ENCODE peak calls at places on chromosomes 12 and 14, in five cellular contexts. U, J, O, I and A are unnamed samples.

GRCh38 chr14:50334211-50334610 is 22.1 kb downstream of the DMAC2L start:
- DNase-seq in U (no peak), J (no peak), O (no peak), I (no peak), A (no peak)

GRCh38 chr12:28191690-28192089 is 1.4 kb downstream of the CCDC91 start:
- DNase-seq in U (no peak), J (no peak), O (no peak), I (no peak), A (no peak)

GRCh38 chr14:70856851-70857498 is 47.7 kb upstream of the MAP3K9 start:
- DNase-seq in U (no peak), J (peak; percentile 22), O (no peak), I (no peak), A (no peak)

GRCh38 chr14:90675399-90675798 is 140.8 kb downstream of the TTC7B start:
- DNase-seq in U (no peak), J (no peak), O (no peak), I (no peak), A (no peak)

GRCh38 chr14:106166232-106166631 is 639.8 kb downstream of the TMEM121 start:
- DNase-seq in U (no peak), J (no peak), O (no peak), I (no peak), A (no peak)

GRCh38 chr12:69510176-69510827 is 40.1 kb downstream of the FRS2 start:
- DNase-seq in U (no peak), J (no peak), O (no peak), I (no peak), A (no peak)

GRCh38 chr12:46153267-46153872 is 115.5 kb downstream of the SLC38A1 start:
- DNase-seq in U (no peak), J (no peak), O (no peak), I (no peak), A (no peak)

GRCh38 chr14:22304324-22304723 is 284.7 kb downstream of the DAD1 start:
- DNase-seq in U (peak; percentile 22), J (no peak), O (no peak), I (no peak), A (no peak)

GRCh38 chr12:105812356-105812755 is 326.4 kb downstream of the NUAK1 start:
- DNase-seq in U (no peak), J (no peak), O (no peak), I (no peak), A (no peak)

GRCh38 chr12:25388216-25388615 is 137.5 kb upstream of the KRAS start:
- DNase-seq in U (no peak), J (peak; percentile 40), O (no peak), I (no peak), A (no peak)

GRCh38 chr12:47821346-47821706 is 1.6 kb upstream of the HDAC7 start:
- DNase-seq in U (no peak), J (no peak), O (no peak), I (no peak), A (no peak)

GRCh38 chr12:47744005-47744651 is 14.6 kb downstream of the RAPGEF3 start:
- DNase-seq in U (no peak), J (peak; percentile 41), O (no peak), I (no peak), A (peak; percentile 83)

GRCh38 chr14:65784574-65784973 is 372.0 kb downstream of the FUT8 start:
- DNase-seq in U (no peak), J (no peak), O (no peak), I (no peak), A (no peak)

GRCh38 chr12:53938276-53939140 is at the start of gene HOXC13:
- DNase-seq in U (peak; percentile 90), J (peak; percentile 48), O (no peak), I (peak; percentile 90), A (peak; percentile 98)

GRCh38 chr12:3097836-3098235 is 20.7 kb downstream of the TSPAN9 start:
- DNase-seq in U (no peak), J (no peak), O (no peak), I (no peak), A (no peak)

GRCh38 chr14:95496690-95497241 is 19.7 kb downstream of the SYNE3 start:
- DNase-seq in U (no peak), J (no peak), O (no peak), I (no peak), A (no peak)

GRCh38 chr12:24993756-24994155 is 44.9 kb upstream of the BCAT1 start:
- DNase-seq in U (peak; percentile 62), J (no peak), O (no peak), I (no peak), A (no peak)

GRCh38 chr14:104786091-104786586 is 9.4 kb downstream of the AKT1 start:
- DNase-seq in U (peak; percentile 12), J (no peak), O (no peak), I (no peak), A (no peak)

GRCh38 chr14:102517412-102518062 is 8.0 kb upstream of the ANKRD9 start:
- DNase-seq in U (peak; percentile 46), J (no peak), O (no peak), I (peak; percentile 38), A (peak; percentile 68)

GRCh38 chr12:2785017-2785416 is 9.8 kb upstream of the FKBP4 start:
- DNase-seq in U (no peak), J (no peak), O (no peak), I (no peak), A (no peak)

GRCh38 chr14:77037886-77038511 is 9.5 kb upstream of the IRF2BPL start:
- DNase-seq in U (no peak), J (peak; percentile 49), O (no peak), I (no peak), A (no peak)

GRCh38 chr12:3150820-3151590 is 73.8 kb downstream of the TSPAN9 start:
- DNase-seq in U (no peak), J (no peak), O (no peak), I (no peak), A (no peak)

GRCh38 chr12:78959556-78959955 is 95.0 kb downstream of the SYT1 start:
- DNase-seq in U (no peak), J (no peak), O (no peak), I (no peak), A (no peak)

GRCh38 chr12:101933866-101934514 is 56.6 kb downstream of the DRAM1 start:
- DNase-seq in U (no peak), J (no peak), O (no peak), I (no peak), A (no peak)

GRCh38 chr14:23056956-23057756 is at the start of gene CDH24:
- DNase-seq in U (peak; percentile 86), J (peak; percentile 47), O (no peak), I (peak; percentile 71), A (peak; percentile 89)

GRCh38 chr12:80902711-80903110 is 35.0 kb downstream of the LIN7A start:
- DNase-seq in U (no peak), J (no peak), O (no peak), I (no peak), A (no peak)